ENCODE peak calls at places on chromosomes 4 and X, in six cellular contexts. Y is stomach, F is OCI-LY7, E is neural progenitor cell, D is HCT116, C is A549. O is an unnamed sample.

GRCh38 chrX:23656684-23657083 is 10.6 kb upstream of the PRDX4 start:
- DNase-seq in Y (no peak), F (no peak), E (no peak), D (no peak), C (no peak), O (no peak)

GRCh38 chrX:41919870-41920269 is 3.5 kb downstream of the CASK start:
- DNase-seq in Y (no peak), F (no peak), E (no peak), D (no peak), C (no peak), O (no peak)

GRCh38 chr4:101328063-101328602 is 19.2 kb downstream of the PPP3CA start:
- DNase-seq in Y (no peak), F (no peak), E (no peak), D (no peak), C (no peak), O (peak; percentile 70)

GRCh38 chrX:20829665-20830481 is 544.3 kb upstream of the CNKSR2 start:
- DNase-seq in Y (no peak), F (no peak), E (no peak), D (no peak), C (peak; percentile 46), O (no peak)

GRCh38 chrX:103831803-103832544 is at the start of gene RAB9B:
- DNase-seq in Y (peak; percentile 31), F (no peak), E (peak; percentile 77), D (no peak), C (no peak), O (peak; percentile 54)

GRCh38 chr4:76756416-76756815 is 141.5 kb downstream of the SOWAHB start:
- DNase-seq in Y (no peak), F (no peak), E (no peak), D (no peak), C (no peak), O (no peak)

GRCh38 chr4:16505726-16506125 is 279.5 kb upstream of the TAPT1 start:
- DNase-seq in Y (no peak), F (no peak), E (peak; percentile 79), D (no peak), C (no peak), O (no peak)

GRCh38 chr4:150126201-150126879 is 48.1 kb downstream of the DCLK2 start:
- DNase-seq in Y (no peak), F (peak; percentile 1), E (no peak), D (no peak), C (no peak), O (no peak)

GRCh38 chrX:28847423-28847822 is 260.2 kb downstream of the IL1RAPL1 start:
- DNase-seq in Y (no peak), F (no peak), E (no peak), D (peak; percentile 67), C (peak; percentile 1), O (no peak)

GRCh38 chrX:103586314-103586646 is 965 bp downstream of the TCEAL4 start:
- DNase-seq in Y (peak; percentile 29), F (no peak), E (no peak), D (no peak), C (no peak), O (no peak)

GRCh38 chr4:59553063-59553738 is 1646.9 kb upstream of the ADGRL3 start:
- DNase-seq in Y (no peak), F (peak; percentile 38), E (no peak), D (no peak), C (peak; percentile 28), O (no peak)
- H3K4me3 ChIP-seq in Y (no peak overlapping the region), F (no peak overlapping the region), E (no peak overlapping the region), D (no peak overlapping the region), C (peak overlapping the region; percentile 39), O (no peak overlapping the region)

GRCh38 chr4:147546341-147546740 is 65.4 kb downstream of the EDNRA start:
- DNase-seq in Y (no peak), F (no peak), E (no peak), D (no peak), C (peak; percentile 14), O (no peak)

GRCh38 chr4:147539959-147540358 is 59.1 kb downstream of the EDNRA start:
- DNase-seq in Y (no peak), F (no peak), E (no peak), D (no peak), C (no peak), O (no peak)

GRCh38 chr4:147547314-147548056 is 66.6 kb downstream of the EDNRA start:
- DNase-seq in Y (no peak), F (no peak), E (no peak), D (no peak), C (no peak), O (no peak)

GRCh38 chr4:147543039-147543438 is 62.1 kb downstream of the EDNRA start:
- DNase-seq in Y (no peak), F (no peak), E (no peak), D (no peak), C (no peak), O (no peak)

GRCh38 chr4:147542229-147542990 is 61.5 kb downstream of the EDNRA start:
- DNase-seq in Y (no peak), F (no peak), E (no peak), D (no peak), C (no peak), O (no peak)
- H3K27ac ChIP-seq in Y (no peak overlapping the region), F (no peak overlapping the region), E (no peak overlapping the region), D (no peak overlapping the region), C (no peak overlapping the region), O (no peak overlapping the region)

GRCh38 chr4:8870647-8871416 is 807 bp downstream of the HMX1 start:
- DNase-seq in Y (no peak), F (no peak), E (peak; percentile 2), D (no peak), C (no peak), O (no peak)
- H3K4me3 ChIP-seq in Y (peak overlapping the region; percentile 26), F (no peak overlapping the region), E (peak overlapping the region; percentile 40), D (no peak overlapping the region), C (peak overlapping the region; percentile 45), O (no peak overlapping the region)

DNA sequence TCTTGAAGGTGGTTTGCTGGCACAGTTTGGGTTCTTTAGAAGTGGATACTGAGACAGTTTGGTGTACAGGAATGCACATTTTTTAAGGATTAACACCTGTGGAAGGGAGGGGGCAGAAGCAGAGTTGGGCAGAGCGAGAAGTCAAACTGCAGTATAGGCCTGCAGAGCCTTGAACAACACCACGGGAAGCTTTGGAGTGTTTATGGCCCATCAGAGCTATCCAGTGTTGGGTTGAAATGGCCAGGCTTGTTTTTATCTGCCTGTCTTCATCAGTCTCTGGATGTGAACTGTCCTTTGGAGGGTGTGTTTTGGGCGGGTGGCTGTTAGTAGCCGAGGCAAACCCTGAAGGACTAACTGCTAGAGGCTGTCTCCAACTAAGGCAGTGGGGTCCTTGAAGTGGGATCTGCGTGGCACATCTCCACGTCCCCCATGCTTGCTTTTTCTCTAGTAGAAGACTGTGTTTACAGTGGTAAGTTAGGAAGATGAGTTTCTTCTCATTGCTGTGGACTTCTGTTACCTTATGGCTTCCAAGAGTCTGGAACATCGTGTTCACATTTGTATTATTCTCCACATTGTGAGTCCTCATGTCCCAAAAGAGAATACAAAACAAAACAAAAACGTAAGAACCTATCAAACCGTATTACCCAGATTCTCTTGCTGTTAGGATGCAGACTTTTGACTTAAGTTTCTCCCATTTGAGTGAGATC is 41.0 kb downstream of the TMEM131L start:
- DNase-seq in Y (no peak), F (no peak), E (no peak), D (no peak), C (no peak), O (no peak)
- H3K27ac ChIP-seq in Y (no peak overlapping the region), F (no peak overlapping the region), E (no peak overlapping the region), D (peak overlapping the region; percentile 21), C (peak overlapping the region; percentile 42), O (no peak overlapping the region)

GRCh38 chrX:154519389-154519788 is 3.4 kb upstream of the FAM3A start:
- DNase-seq in Y (no peak), F (no peak), E (no peak), D (no peak), C (no peak), O (no peak)

GRCh38 chrX:154517101-154517781 is 1.2 kb upstream of the FAM3A start:
- DNase-seq in Y (no peak), F (no peak), E (peak; percentile 11), D (no peak), C (no peak), O (no peak)

GRCh38 chrX:154515803-154516654 is at the start of gene FAM3A:
- DNase-seq in Y (peak; percentile 93), F (peak; percentile 89), E (peak; percentile 93), D (peak; percentile 65), C (peak; percentile 45), O (peak; percentile 88)

GRCh38 chrX:154513662-154514204 is 2.3 kb downstream of the FAM3A start:
- DNase-seq in Y (no peak), F (no peak), E (no peak), D (no peak), C (no peak), O (no peak)

DNA sequence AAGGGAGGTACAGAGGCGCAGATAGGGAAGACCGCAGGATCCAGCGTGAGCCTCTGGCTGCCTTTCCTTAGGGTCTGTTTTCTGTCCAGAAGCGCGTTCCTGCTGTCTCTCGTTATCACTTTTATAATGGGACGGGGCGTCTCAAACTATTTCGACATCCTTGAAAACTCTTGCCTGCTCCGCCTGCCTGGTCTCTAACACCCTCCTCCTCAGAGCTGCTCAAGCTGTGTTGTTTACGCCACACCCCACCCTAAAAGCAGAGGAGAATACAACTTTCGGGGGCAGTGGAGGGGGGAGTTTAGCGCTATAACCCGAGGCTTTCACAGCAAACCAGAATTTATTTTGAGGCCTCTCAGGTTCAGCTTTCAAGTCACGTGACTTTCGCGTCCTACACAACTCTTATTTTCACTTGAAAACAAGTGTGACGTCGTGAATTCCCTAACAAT is 646 bp upstream of the FAM3A start:
- DNase-seq in Y (no peak), F (no peak), E (peak; percentile 62), D (no peak), C (no peak), O (no peak)
- H3K4me3 ChIP-seq in Y (peak overlapping the region; percentile 63), F (peak overlapping the region; percentile 91), E (peak overlapping the region; percentile 82), D (peak overlapping the region; percentile 70), C (peak overlapping the region; percentile 41), O (peak overlapping the region; percentile 67)

GRCh38 chr4:152443859-152444258 is 92.0 kb downstream of the FBXW7 start:
- DNase-seq in Y (no peak), F (no peak), E (no peak), D (no peak), C (no peak), O (no peak)
- H3K27ac ChIP-seq in Y (no peak overlapping the region), F (no peak overlapping the region), E (no peak overlapping the region), D (no peak overlapping the region), C (no peak overlapping the region), O (no peak overlapping the region)

DNA sequence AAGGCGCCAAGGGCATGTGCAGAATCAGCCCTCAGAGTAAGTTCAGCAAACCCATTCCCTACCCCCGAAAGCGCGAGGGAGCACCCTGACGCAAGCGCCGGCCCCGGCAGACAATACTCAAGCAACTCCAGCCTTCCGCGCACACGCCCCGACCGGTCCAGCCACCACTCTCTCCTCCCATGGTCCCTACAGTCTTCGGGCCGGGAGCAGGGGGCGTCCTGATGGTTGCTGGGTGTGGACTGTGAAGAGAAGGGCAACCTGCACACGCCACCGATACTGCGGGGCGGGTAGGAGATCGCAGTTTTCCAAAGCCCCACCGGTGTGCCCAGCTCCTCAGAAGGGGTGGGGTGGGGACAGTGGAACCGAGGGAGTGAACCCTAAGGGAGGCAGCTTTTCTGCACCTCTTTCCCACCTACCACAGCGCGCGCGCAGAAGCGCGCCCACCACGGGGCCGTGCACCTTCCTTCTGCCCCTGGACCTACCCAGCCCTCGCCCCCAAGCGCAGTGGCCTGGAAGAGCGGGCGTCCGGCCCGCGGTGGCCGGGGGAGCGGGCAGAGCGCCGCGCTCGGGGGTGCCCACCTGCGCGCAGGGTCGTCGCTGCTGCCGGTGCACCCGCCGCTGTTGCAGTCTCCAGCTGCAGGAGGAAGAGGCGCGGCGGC is 650.2 kb upstream of the DIPK2B start:
- DNase-seq in Y (peak; percentile 29), F (no peak), E (peak; percentile 63), D (no peak), C (peak; percentile 15), O (no peak)
- H3K4me3 ChIP-seq in Y (peak overlapping the region; percentile 79), F (no peak overlapping the region), E (peak overlapping the region; percentile 85), D (peak overlapping the region; percentile 81), C (peak overlapping the region; percentile 99), O (peak overlapping the region; percentile 65)

GRCh38 chr4:7861440-7861881 is 78.2 kb downstream of the AFAP1 start:
- DNase-seq in Y (no peak), F (no peak), E (peak; percentile 49), D (no peak), C (no peak), O (no peak)
- H3K27ac ChIP-seq in Y (peak overlapping the region; percentile 29), F (no peak overlapping the region), E (no peak overlapping the region), D (no peak overlapping the region), C (peak overlapping the region; percentile 90), O (no peak overlapping the region)

O was measured in CD8-positive, alpha-beta memory T cell.